ENCODE peak calls at places on chromosomes 2 and 18, in six cellular contexts. One of them, this sample, is unnamed.

GRCh38 chr18:74255022-74255658 is 36.6 kb downstream of the CYB5A start:
- DNase-seq in ascending aorta: no peak
- DNase-seq in kidney glomerular epithelial cell: no peak
- DNase-seq in sciatic nerve: no peak
- DNase-seq in stomach: peak
- DNase-seq in T-helper 2 cell treated with Interferon-gamma antibody and Interleukin-4, amounts not matched to agents 5 μg/mL and 100 μg/mL, for 36 hours: no peak
- DNase-seq in this sample: no peak

GRCh38 chr2:223093436-223093839 is 41.4 kb downstream of the KCNE4 start:
- DNase-seq in ascending aorta: peak
- DNase-seq in kidney glomerular epithelial cell: no peak
- DNase-seq in sciatic nerve: peak
- DNase-seq in stomach: no peak
- DNase-seq in T-helper 2 cell treated with Interferon-gamma antibody and Interleukin-4, amounts not matched to agents 5 μg/mL and 100 μg/mL, for 36 hours: no peak
- DNase-seq in this sample: no peak

GRCh38 chr18:57353940-57354461 is 1.6 kb downstream of the ST8SIA3 start:
- DNase-seq in ascending aorta: no peak
- DNase-seq in kidney glomerular epithelial cell: peak
- DNase-seq in sciatic nerve: no peak
- DNase-seq in stomach: no peak
- DNase-seq in T-helper 2 cell treated with Interferon-gamma antibody and Interleukin-4, amounts not matched to agents 5 μg/mL and 100 μg/mL, for 36 hours: no peak
- DNase-seq in this sample: no peak

GRCh38 chr18:25831226-25831828 is 259.1 kb downstream of the SS18 start:
- DNase-seq in ascending aorta: no peak
- DNase-seq in kidney glomerular epithelial cell: no peak
- DNase-seq in sciatic nerve: no peak
- DNase-seq in stomach: no peak
- DNase-seq in T-helper 2 cell treated with Interferon-gamma antibody and Interleukin-4, amounts not matched to agents 5 μg/mL and 100 μg/mL, for 36 hours: no peak
- DNase-seq in this sample: no peak

GRCh38 chr18:75211002-75211621 is 515 bp downstream of the TSHZ1 start:
- DNase-seq in ascending aorta: no peak
- DNase-seq in kidney glomerular epithelial cell: no peak
- DNase-seq in sciatic nerve: no peak
- DNase-seq in stomach: no peak
- DNase-seq in T-helper 2 cell treated with Interferon-gamma antibody and Interleukin-4, amounts not matched to agents 5 μg/mL and 100 μg/mL, for 36 hours: no peak
- DNase-seq in this sample: peak

GRCh38 chr2:241808701-241809382 is at the start of gene NEU4:
- DNase-seq in ascending aorta: peak
- DNase-seq in kidney glomerular epithelial cell: no peak
- DNase-seq in sciatic nerve: no peak
- DNase-seq in stomach: no peak
- DNase-seq in T-helper 2 cell treated with Interferon-gamma antibody and Interleukin-4, amounts not matched to agents 5 μg/mL and 100 μg/mL, for 36 hours: no peak
- DNase-seq in this sample: no peak

GRCh38 chr2:10072656-10073480 is 7.3 kb downstream of the CYS1 start:
- DNase-seq in ascending aorta: peak
- DNase-seq in kidney glomerular epithelial cell: peak
- DNase-seq in sciatic nerve: peak
- DNase-seq in stomach: peak
- DNase-seq in T-helper 2 cell treated with Interferon-gamma antibody and Interleukin-4, amounts not matched to agents 5 μg/mL and 100 μg/mL, for 36 hours: peak
- DNase-seq in this sample: peak

GRCh38 chr2:144364988-144365738 is 154.8 kb downstream of the ZEB2 start:
- DNase-seq in ascending aorta: no peak
- DNase-seq in kidney glomerular epithelial cell: peak
- DNase-seq in sciatic nerve: no peak
- DNase-seq in stomach: no peak
- DNase-seq in T-helper 2 cell treated with Interferon-gamma antibody and Interleukin-4, amounts not matched to agents 5 μg/mL and 100 μg/mL, for 36 hours: no peak
- DNase-seq in this sample: no peak

GRCh38 chr2:46644690-46645385 is 165.5 kb downstream of the TMEM247 start:
- DNase-seq in ascending aorta: no peak
- DNase-seq in kidney glomerular epithelial cell: no peak
- DNase-seq in sciatic nerve: no peak
- DNase-seq in stomach: no peak
- DNase-seq in T-helper 2 cell treated with Interferon-gamma antibody and Interleukin-4, amounts not matched to agents 5 μg/mL and 100 μg/mL, for 36 hours: no peak
- DNase-seq in this sample: no peak

GRCh38 chr2:68771211-68771721 is 36.7 kb downstream of the ARHGAP25 start:
- DNase-seq in ascending aorta: no peak
- DNase-seq in kidney glomerular epithelial cell: peak
- DNase-seq in sciatic nerve: no peak
- DNase-seq in stomach: no peak
- DNase-seq in T-helper 2 cell treated with Interferon-gamma antibody and Interleukin-4, amounts not matched to agents 5 μg/mL and 100 μg/mL, for 36 hours: no peak
- DNase-seq in this sample: peak

GRCh38 chr2:241112046-241112445 is 10.0 kb upstream of the MTERF4 start:
- DNase-seq in ascending aorta: no peak
- DNase-seq in kidney glomerular epithelial cell: no peak
- DNase-seq in sciatic nerve: no peak
- DNase-seq in stomach: no peak
- DNase-seq in T-helper 2 cell treated with Interferon-gamma antibody and Interleukin-4, amounts not matched to agents 5 μg/mL and 100 μg/mL, for 36 hours: no peak
- DNase-seq in this sample: no peak

This sample was measured in GM06990.